ENCODE peak calls at places on chromosomes 6 and 20, in four cellular contexts. One of them, this sample, is unnamed.

GRCh38 chr6:147161974-147162495 is 42.2 kb upstream of the STXBP5 start:
- DNase-seq in Daoy: peak
- DNase-seq in cardiac fibroblast: peak
- DNase-seq in aorta: no peak
- DNase-seq in this sample: no peak

GRCh38 chr20:38202982-38203293 is 37.9 kb upstream of the TGM2 start:
- DNase-seq in cardiac fibroblast: no peak
- DNase-seq in Daoy: no peak
- DNase-seq in aorta: peak
- DNase-seq in this sample: peak

GRCh38 chr6:159105716-159106115 is 60.9 kb upstream of the TAGAP start:
- DNase-seq in cardiac fibroblast: no peak
- DNase-seq in Daoy: no peak
- DNase-seq in aorta: no peak
- DNase-seq in this sample: no peak

GRCh38 chr20:11438412-11438811 is 479.3 kb upstream of the BTBD3 start:
- DNase-seq in aorta: no peak
- DNase-seq in cardiac fibroblast: no peak
- DNase-seq in Daoy: no peak
- DNase-seq in this sample: no peak

GRCh38 chr6:14729186-14729871 is 516.5 kb upstream of the JARID2 start:
- DNase-seq in Daoy: no peak
- DNase-seq in aorta: no peak
- DNase-seq in cardiac fibroblast: no peak
- DNase-seq in this sample: no peak

GRCh38 chr6:17289491-17290106 is 8.4 kb downstream of the RBM24 start:
- DNase-seq in cardiac fibroblast: peak
- DNase-seq in Daoy: no peak
- DNase-seq in aorta: no peak
- DNase-seq in this sample: no peak

GRCh38 chr20:57400262-57400701 is 9.1 kb downstream of the RBM38 start:
- DNase-seq in cardiac fibroblast: no peak
- DNase-seq in aorta: peak
- DNase-seq in Daoy: no peak
- DNase-seq in this sample: no peak

GRCh38 chr20:57594092-57594911 is 25.9 kb downstream of the ZBP1 start:
- DNase-seq in cardiac fibroblast: peak
- DNase-seq in aorta: peak
- DNase-seq in Daoy: peak
- DNase-seq in this sample: peak

GRCh38 chr6:109297719-109298118 is 84.5 kb downstream of the CD164 start:
- DNase-seq in aorta: no peak
- DNase-seq in Daoy: no peak
- DNase-seq in cardiac fibroblast: no peak
- DNase-seq in this sample: no peak

GRCh38 chr6:113414511-113414910 is 442.6 kb upstream of the MARCKS start:
- DNase-seq in cardiac fibroblast: peak
- DNase-seq in aorta: no peak
- DNase-seq in Daoy: peak
- DNase-seq in this sample: peak

GRCh38 chr6:99588618-99589289 is 17.9 kb upstream of the PRDM13 start:
- DNase-seq in aorta: peak
- DNase-seq in Daoy: peak
- DNase-seq in cardiac fibroblast: peak
- DNase-seq in this sample: no peak

GRCh38 chr6:143581835-143582480 is 70.4 kb upstream of the FUCA2 start:
- DNase-seq in Daoy: no peak
- DNase-seq in aorta: no peak
- DNase-seq in cardiac fibroblast: peak
- DNase-seq in this sample: no peak

GRCh38 chr6:1063671-1064355 is 248.1 kb upstream of the FOXQ1 start:
- DNase-seq in Daoy: peak
- DNase-seq in cardiac fibroblast: no peak
- DNase-seq in aorta: no peak
- DNase-seq in this sample: no peak

GRCh38 chr6:151490996-151491395 is 2.8 kb upstream of the CCDC170 start:
- DNase-seq in aorta: no peak
- DNase-seq in cardiac fibroblast: peak
- DNase-seq in Daoy: no peak
- DNase-seq in this sample: no peak

GRCh38 chr6:33987531-33988021 is 158.3 kb downstream of the GRM4 start:
- DNase-seq in Daoy: peak
- DNase-seq in cardiac fibroblast: no peak
- DNase-seq in aorta: no peak
- DNase-seq in this sample: no peak

GRCh38 chr20:62252342-62252966 is 14.1 kb downstream of the OSBPL2 start:
- DNase-seq in Daoy: peak
- DNase-seq in aorta: no peak
- DNase-seq in cardiac fibroblast: peak
- DNase-seq in this sample: peak

GRCh38 chr20:16699287-16699686 is 30.5 kb upstream of the SNRPB2 start:
- DNase-seq in aorta: no peak
- DNase-seq in cardiac fibroblast: no peak
- DNase-seq in Daoy: no peak
- DNase-seq in this sample: no peak

GRCh38 chr20:31484001-31484400 is 8.9 kb downstream of the REM1 start:
- DNase-seq in aorta: peak
- DNase-seq in Daoy: no peak
- DNase-seq in cardiac fibroblast: no peak
- DNase-seq in this sample: no peak

GRCh38 chr20:39333211-39333610 is 371.1 kb downstream of the DHX35 start:
- DNase-seq in cardiac fibroblast: no peak
- DNase-seq in aorta: no peak
- DNase-seq in Daoy: no peak
- DNase-seq in this sample: no peak

GRCh38 chr20:14773486-14773885 is 436.1 kb upstream of the FLRT3 start:
- DNase-seq in cardiac fibroblast: no peak
- DNase-seq in Daoy: no peak
- DNase-seq in aorta: no peak
- DNase-seq in this sample: no peak

GRCh38 chr6:162478191-162478642 is 249.3 kb downstream of the PRKN start:
- DNase-seq in Daoy: no peak
- DNase-seq in cardiac fibroblast: no peak
- DNase-seq in aorta: no peak
- DNase-seq in this sample: no peak

GRCh38 chr6:134176283-134176975 is 124.0 kb upstream of the SLC2A12 start:
- DNase-seq in aorta: peak
- DNase-seq in cardiac fibroblast: peak
- DNase-seq in Daoy: peak
- DNase-seq in this sample: no peak

GRCh38 chr20:20956586-20956985 is 149.6 kb downstream of the LINC00237 start:
- DNase-seq in Daoy: no peak
- DNase-seq in aorta: no peak
- DNase-seq in cardiac fibroblast: no peak
- DNase-seq in this sample: no peak

GRCh38 chr20:52001999-52002666 is 189.4 kb downstream of the ZFP64 start:
- DNase-seq in cardiac fibroblast: no peak
- DNase-seq in Daoy: no peak
- DNase-seq in aorta: no peak
- DNase-seq in this sample: no peak

GRCh38 chr6:44188819-44189218 is 27.9 kb upstream of the MYMX start:
- DNase-seq in cardiac fibroblast: no peak
- DNase-seq in aorta: no peak
- DNase-seq in Daoy: no peak
- DNase-seq in this sample: no peak

GRCh38 chr6:4370066-4370465 is 234.7 kb upstream of the ECI2 start:
- DNase-seq in aorta: no peak
- DNase-seq in cardiac fibroblast: peak
- DNase-seq in Daoy: peak
- DNase-seq in this sample: peak

GRCh38 chr6:25229671-25230321 is 49.4 kb upstream of the CARMIL1 start:
- DNase-seq in Daoy: peak
- DNase-seq in cardiac fibroblast: peak
- DNase-seq in aorta: no peak
- DNase-seq in this sample: peak

GRCh38 chr6:56890683-56891429 is 64.1 kb upstream of the BEND6 start:
- DNase-seq in aorta: no peak
- DNase-seq in Daoy: peak
- DNase-seq in cardiac fibroblast: peak
- DNase-seq in this sample: peak

GRCh38 chr6:30687659-30688431 is 1.4 kb upstream of the PPP1R18 start:
- DNase-seq in cardiac fibroblast: peak
- DNase-seq in aorta: peak
- DNase-seq in Daoy: peak
- DNase-seq in this sample: no peak

GRCh38 chr20:33933469-33933909 is 60.2 kb upstream of the RALY start:
- DNase-seq in aorta: peak
- DNase-seq in Daoy: peak
- DNase-seq in cardiac fibroblast: peak
- DNase-seq in this sample: no peak

GRCh38 chr6:131660195-131660594 is 23.1 kb downstream of the ENPP3 start:
- DNase-seq in aorta: no peak
- DNase-seq in cardiac fibroblast: no peak
- DNase-seq in Daoy: peak
- DNase-seq in this sample: peak